ENCODE peak calls at places on chromosomes 12 and 14, in seven cellular contexts. A is K562, R is endothelial cell of umbilical vein, D is HepG2, E is HCT116, G is GM12878, Q is H1. L is an unnamed sample.

GRCh38 chr14:81991998-81992397 is 458.3 kb upstream of the SEL1L start:
- DNase-seq in A (no peak), E (no peak), D (no peak), G (no peak), Q (no peak), R (no peak), L (no peak)

GRCh38 chr14:50000215-50001145 is 107.6 kb downstream of the ARF6 start:
- DNase-seq in A (no peak), Q (peak; percentile 55), R (peak; percentile 67), G (no peak), E (peak; percentile 71), D (peak; percentile 36), L (peak; percentile 87)

GRCh38 chr12:52860102-52860838 is 11.5 kb upstream of the KRT78 start:
- DNase-seq in R (no peak), D (no peak), A (no peak), G (no peak), E (no peak), Q (no peak), L (no peak)

GRCh38 chr12:111406474-111407370 is 999 bp downstream of the SH2B3 start:
- DNase-seq in Q (no peak), A (no peak), G (no peak), D (no peak), E (no peak), R (no peak), L (no peak)

GRCh38 chr12:117188961-117189724 is 1.1 kb downstream of the FBXO21 start:
- DNase-seq in D (no peak), A (no peak), E (no peak), Q (no peak), R (peak; percentile 31), G (no peak), L (no peak)

GRCh38 chr12:8123124-8123888 is at the start of gene CLEC4A:
- DNase-seq in G (no peak), D (no peak), A (no peak), E (no peak), Q (no peak), R (no peak), L (no peak)

GRCh38 chr12:107515446-107515958 is 170.1 kb upstream of the PWP1 start:
- DNase-seq in R (peak; percentile 73), G (no peak), E (peak; percentile 51), Q (no peak), A (no peak), D (no peak), L (no peak)

GRCh38 chr12:108302471-108303311 is 36.4 kb downstream of the CMKLR1 start:
- DNase-seq in E (no peak), Q (no peak), G (no peak), A (no peak), R (peak; percentile 35), D (peak; percentile 84), L (no peak)

GRCh38 chr12:122841544-122842321 is 6.5 kb downstream of the HIP1R start:
- DNase-seq in R (no peak), A (no peak), G (no peak), E (peak; percentile 22), Q (no peak), D (peak; percentile 66), L (no peak)

GRCh38 chr14:72906316-72906715 is 12.4 kb upstream of the DPF3 start:
- DNase-seq in E (no peak), A (no peak), G (no peak), Q (no peak), R (no peak), D (no peak), L (no peak)

GRCh38 chr12:78101946-78102635 is 271.4 kb downstream of the NAV3 start:
- DNase-seq in Q (no peak), E (peak; percentile 6), R (no peak), G (no peak), D (no peak), A (no peak), L (no peak)

GRCh38 chr12:92021665-92022033 is 124.0 kb downstream of the BTG1 start:
- DNase-seq in G (no peak), E (no peak), Q (no peak), A (no peak), D (no peak), R (no peak), L (no peak)

GRCh38 chr14:25006961-25007795 is 42.8 kb downstream of the STXBP6 start:
- DNase-seq in D (peak; percentile 70), R (peak; percentile 67), A (no peak), Q (no peak), G (no peak), E (no peak), L (no peak)

GRCh38 chr14:59919582-59920377 is at the start of gene LRRC9:
- DNase-seq in D (peak; percentile 93), G (no peak), A (peak; percentile 8), E (no peak), R (no peak), Q (peak; percentile 89), L (no peak)

GRCh38 chr14:78443834-78444233 is 273.7 kb downstream of the NRXN3 start:
- DNase-seq in G (no peak), R (no peak), E (no peak), Q (no peak), A (no peak), D (no peak), L (no peak)

GRCh38 chr14:62071029-62071428 is 308.8 kb downstream of the SNAPC1 start:
- DNase-seq in Q (no peak), E (no peak), G (no peak), A (no peak), R (no peak), D (no peak), L (no peak)

GRCh38 chr12:24881227-24881626 is 67.7 kb downstream of the BCAT1 start:
- DNase-seq in D (no peak), E (no peak), G (no peak), R (no peak), Q (no peak), A (no peak), L (no peak)

GRCh38 chr12:99709619-99710018 is 62.1 kb downstream of the GARIN6 start:
- DNase-seq in A (no peak), G (no peak), D (no peak), E (no peak), Q (no peak), R (no peak), L (no peak)

GRCh38 chr12:95574030-95574429 is 22.8 kb upstream of the USP44 start:
- DNase-seq in Q (peak; percentile 76), E (no peak), D (no peak), R (no peak), A (no peak), G (no peak), L (no peak)

GRCh38 chr12:93351726-93352125 is 26.0 kb upstream of the NUDT4 start:
- DNase-seq in A (no peak), D (no peak), Q (no peak), R (no peak), E (no peak), G (no peak), L (no peak)
- TF ChIP-seq EZH2 in A (no peak), D (no peak), Q (no peak), R (no peak), E (no peak), G (no peak), L (no peak)

GRCh38 chr12:11833174-11833895 is 183.9 kb downstream of the ETV6 start:
- DNase-seq in R (no peak), G (no peak), A (no peak), E (no peak), D (no peak), Q (no peak), L (no peak)

GRCh38 chr12:11829764-11830194 is 180.3 kb downstream of the ETV6 start:
- DNase-seq in R (no peak), A (no peak), G (no peak), D (no peak), Q (no peak), E (no peak), L (no peak)

GRCh38 chr12:11830298-11830937 is 180.9 kb downstream of the ETV6 start:
- DNase-seq in D (no peak), R (no peak), A (no peak), G (peak; percentile 61), E (no peak), Q (no peak), L (no peak)

GRCh38 chr12:11834104-11834812 is 184.8 kb downstream of the ETV6 start:
- DNase-seq in G (no peak), E (no peak), R (peak; percentile 49), D (no peak), A (no peak), Q (no peak), L (no peak)

GRCh38 chr12:11832100-11832499 is 182.6 kb downstream of the ETV6 start:
- DNase-seq in A (no peak), E (no peak), R (no peak), D (peak; percentile 31), G (no peak), Q (no peak), L (no peak)
- TF ChIP-seq POLR2AphosphoS5 in A (no peak), E (no peak), R (no peak), D (no peak), G (no peak), Q (no peak), L (no peak)

DNA sequence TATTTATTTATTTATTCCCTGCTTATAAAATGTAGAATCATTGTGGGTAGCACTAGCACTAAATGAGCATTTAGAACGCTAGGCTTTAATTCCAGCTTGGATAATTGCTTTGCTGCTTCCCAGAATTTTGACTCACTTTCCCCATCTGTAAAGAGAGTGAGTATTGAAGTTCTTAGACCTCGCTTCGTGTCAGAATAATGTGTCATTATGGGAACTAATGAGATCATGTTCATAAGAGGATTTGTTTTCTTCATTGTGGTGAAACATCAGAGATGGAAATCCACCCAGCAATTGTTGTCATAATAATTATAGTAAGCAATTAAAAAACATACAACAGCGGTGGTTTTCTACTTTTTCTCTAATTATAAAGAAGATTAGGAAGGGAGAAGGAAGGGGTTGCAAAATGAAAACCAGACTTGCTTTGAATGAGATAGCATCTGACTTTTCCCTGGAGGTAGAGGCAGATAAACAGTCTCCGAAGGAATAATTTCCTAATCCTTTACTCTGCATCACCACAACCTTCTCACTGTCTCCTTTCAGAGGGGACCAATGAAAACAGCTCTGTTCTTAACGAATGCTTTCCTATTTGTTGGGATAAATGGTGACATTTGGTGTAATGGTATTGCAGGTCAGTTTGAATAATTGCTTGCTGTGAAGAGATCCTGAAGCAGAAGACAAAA is 86.8 kb upstream of the ARHGAP5 start:
- DNase-seq in D (no peak), G (no peak), A (no peak), E (no peak), R (no peak), Q (no peak), L (no peak)
- H3K9ac ChIP-seq in D (no peak overlapping the region), G (no peak overlapping the region), A (no peak overlapping the region), E (no peak overlapping the region), R (no peak overlapping the region), Q (no peak overlapping the region), L (no peak overlapping the region)

GRCh38 chr12:48980389-48980952 is 2.3 kb downstream of the WNT1 start:
- DNase-seq in G (no peak), A (no peak), D (no peak), Q (peak; percentile 78), E (no peak), R (no peak), L (no peak)

GRCh38 chr12:48979602-48980388 is 1.7 kb downstream of the WNT1 start:
- DNase-seq in E (no peak), R (no peak), G (no peak), Q (no peak), A (no peak), D (no peak), L (no peak)

GRCh38 chr12:48978291-48978740 is at the start of gene WNT1:
- DNase-seq in A (no peak), D (no peak), R (no peak), Q (peak; percentile 70), E (no peak), G (no peak), L (no peak)

GRCh38 chr12:48977290-48978281 is 536 bp upstream of the WNT1 start:
- DNase-seq in E (no peak), Q (peak; percentile 88), A (peak; percentile 83), D (peak; percentile 59), G (no peak), R (no peak), L (no peak)

GRCh38 chr12:48978741-48979601 is 849 bp downstream of the WNT1 start:
- DNase-seq in A (no peak), Q (no peak), E (no peak), D (no peak), R (no peak), G (no peak), L (no peak)
- TF ChIP-seq EZH2 in A (no peak), Q (peak; percentile 91), E (no peak), D (peak; percentile 93), R (peak; percentile 90), G (no peak), L (peak; percentile 18)